ENCODE peak calls at places on chromosomes 2 and 18, in four cellular contexts. U is stimulated activated CD4-positive, alpha-beta T cell treated with anti-CD3 and anti-CD28 coated beads, Interleukin-1b, Interleukin-23, amount 100 ng/mL, for 24 hours; X is RWPE1; Z is T-cell. C is an unnamed sample.

GRCh38 chr18:48605408-48605845 is 66.6 kb downstream of the CTIF start:
- DNase-seq in Z (no peak), X (no peak), U (no peak), C (peak)

GRCh38 chr2:215880970-215881369 is 132.4 kb downstream of the MREG start:
- DNase-seq in U (no peak), X (no peak), Z (no peak), C (no peak)

GRCh38 chr18:37779220-37779619 is 213.6 kb upstream of the CELF4 start:
- DNase-seq in X (no peak), U (no peak), Z (no peak), C (no peak)

GRCh38 chr2:239938651-239939486 is 86.3 kb downstream of the NDUFA10 start:
- DNase-seq in Z (no peak), X (no peak), U (no peak), C (no peak)

GRCh38 chr18:63025251-63025710 is 294.3 kb downstream of the BCL2 start:
- DNase-seq in U (no peak), X (peak), Z (no peak), C (peak)

GRCh38 chr2:239532859-239533258 is 132.0 kb upstream of the HDAC4 start:
- DNase-seq in Z (no peak), U (no peak), X (no peak), C (no peak)

GRCh38 chr2:197711576-197711975 is 6.4 kb downstream of the MARS2 start:
- DNase-seq in Z (no peak), U (no peak), X (no peak), C (no peak)

GRCh38 chr18:48023334-48024008 is 93.0 kb upstream of the SMAD2 start:
- DNase-seq in Z (no peak), U (no peak), X (peak), C (peak)

GRCh38 chr2:68318686-68319396 is 908 bp downstream of the CNRIP1 start:
- DNase-seq in X (no peak), Z (no peak), U (no peak), C (no peak)

GRCh38 chr2:20282916-20283592 is 58.1 kb upstream of the SDC1 start:
- DNase-seq in X (no peak), U (no peak), Z (no peak), C (no peak)

GRCh38 chr2:173432049-173432754 is 77.5 kb downstream of the CDCA7 start:
- DNase-seq in U (no peak), Z (no peak), X (no peak), C (no peak)

GRCh38 chr2:131064589-131065232 is 28.5 kb downstream of the FAM168B start:
- DNase-seq in X (no peak), U (no peak), Z (no peak), C (no peak)

GRCh38 chr2:106867231-106867943 is 18.6 kb downstream of the ST6GAL2 start:
- DNase-seq in X (no peak), U (no peak), Z (no peak), C (no peak)

GRCh38 chr2:9392895-9393757 is 30.2 kb downstream of the ITGB1BP1 start:
- DNase-seq in X (no peak), U (no peak), Z (no peak), C (no peak)

GRCh38 chr2:207819839-207820784 is 50.4 kb upstream of the FZD5 start:
- DNase-seq in Z (no peak), X (no peak), U (no peak), C (no peak)

GRCh38 chr2:240857039-240858008 is 11.3 kb upstream of the AGXT start:
- DNase-seq in Z (no peak), U (no peak), X (no peak), C (no peak)

GRCh38 chr2:165054667-165055066 is 99.3 kb upstream of the SLC38A11 start:
- DNase-seq in U (no peak), X (no peak), Z (no peak), C (no peak)

GRCh38 chr18:79932907-79933306 is 18.5 kb downstream of the SLC66A2 start:
- DNase-seq in X (no peak), Z (no peak), U (no peak), C (no peak)

GRCh38 chr2:3024401-3024935 is 353.1 kb downstream of the EIPR1 start:
- DNase-seq in Z (no peak), U (no peak), X (no peak), C (no peak)

GRCh38 chr2:177772529-177772928 is 300.0 kb downstream of the PDE11A start:
- DNase-seq in X (peak), U (no peak), Z (no peak), C (no peak)

GRCh38 chr18:12769644-12770440 is 67.0 kb downstream of the PSMG2 start:
- DNase-seq in Z (no peak), U (no peak), X (no peak), C (no peak)

GRCh38 chr18:11081009-11081532 is 68.3 kb downstream of the PIEZO2 start:
- DNase-seq in X (no peak), U (no peak), Z (no peak), C (no peak)

GRCh38 chr2:167017021-167017420 is 128.7 kb downstream of the XIRP2 start:
- DNase-seq in X (no peak), Z (no peak), U (no peak), C (no peak)

GRCh38 chr18:57223160-57223870 is 76.4 kb downstream of the BOD1L2 start:
- DNase-seq in X (no peak), Z (no peak), U (no peak), C (no peak)

GRCh38 chr2:136527560-136527959 is 237.8 kb upstream of the THSD7B start:
- DNase-seq in U (no peak), X (peak), Z (no peak), C (no peak)

GRCh38 chr2:88654714-88655113 is 27.4 kb upstream of the EIF2AK3 start:
- DNase-seq in X (no peak), U (no peak), Z (no peak), C (no peak)

GRCh38 chr2:96329416-96329815 is 4.3 kb downstream of the ITPRIPL1 start:
- DNase-seq in U (no peak), Z (no peak), X (no peak), C (peak)

GRCh38 chr2:3529316-3530025 is 10.1 kb upstream of the ADI1 start:
- DNase-seq in Z (no peak), U (no peak), X (no peak), C (no peak)

GRCh38 chr18:8505036-8505435 is 104.2 kb upstream of the RAB12 start:
- DNase-seq in U (no peak), Z (no peak), X (no peak), C (no peak)

GRCh38 chr2:145751634-145752033 is 1231.7 kb upstream of the ZEB2 start:
- DNase-seq in Z (no peak), X (no peak), U (no peak), C (no peak)

GRCh38 chr2:223870840-223871618 is 33.6 kb upstream of the AP1S3 start:
- DNase-seq in Z (no peak), X (no peak), U (no peak), C (no peak)

GRCh38 chr2:238465487-238466241 is 38.9 kb downstream of the ASB1 start:
- DNase-seq in Z (no peak), X (no peak), U (no peak), C (no peak)